ENCODE peak calls at places on chromosomes 1 and 21, in seven cellular contexts. N is CD8-positive, alpha-beta T cell; L is esophagus squamous epithelium; D is tibial nerve; H is ovary; K is fibroblast of lung; C is neuronal stem cell. O is an unnamed sample. For H3K9me3, the result is how much of the 10 kb centered on the place peaks cover.

GRCh38 chr21:45588086-45588825 is 46.0 kb upstream of the SLC19A1 start:
- DNase-seq in N (no peak), L (no peak), D (no peak), H (no peak), K (no peak), C (no peak), O (no peak)

GRCh38 chr1:235326719-235327558 is 1.0 kb downstream of the ARID4B start:
- DNase-seq in N (peak), L (no peak), D (peak), H (peak), K (peak), C (peak), O (peak)

GRCh38 chr1:240232548-240232947 is 140.9 kb downstream of the FMN2 start:
- DNase-seq in N (no peak), L (no peak), D (no peak), H (no peak), K (peak), C (no peak), O (no peak)

GRCh38 chr21:31557421-31557955 is 102.0 kb upstream of the SOD1 start:
- DNase-seq in N (peak), L (no peak), D (no peak), H (peak), K (no peak), C (peak), O (no peak)

GRCh38 chr1:91065337-91065736 is 43.5 kb upstream of the ZNF644 start:
- DNase-seq in N (no peak), L (no peak), D (no peak), H (no peak), K (no peak), C (no peak), O (no peak)

GRCh38 chr21:35849131-35849530 is 211.2 kb downstream of the SETD4 start:
- DNase-seq in N (no peak), L (no peak), D (no peak), H (no peak), K (peak), C (no peak), O (no peak)

GRCh38 chr1:224852901-224853568 is 76.4 kb upstream of the DNAH14 start:
- DNase-seq in N (no peak), L (no peak), D (peak), H (no peak), K (peak), C (peak), O (no peak)

GRCh38 chr21:24023936-24024335 is 1583.3 kb downstream of the MRPL39 start:
- DNase-seq in N (no peak), L (no peak), D (no peak), H (no peak), K (peak), C (no peak), O (no peak)

GRCh38 chr1:167714098-167714850 is 7.5 kb upstream of the MPZL1 start:
- DNase-seq in N (peak), L (no peak), D (peak), H (peak), K (peak), C (peak), O (peak)

GRCh38 chr1:223052931-223053330 is 90.1 kb downstream of the TLR5 start:
- DNase-seq in N (no peak), L (no peak), D (no peak), H (no peak), K (no peak), C (no peak), O (no peak)

DNA sequence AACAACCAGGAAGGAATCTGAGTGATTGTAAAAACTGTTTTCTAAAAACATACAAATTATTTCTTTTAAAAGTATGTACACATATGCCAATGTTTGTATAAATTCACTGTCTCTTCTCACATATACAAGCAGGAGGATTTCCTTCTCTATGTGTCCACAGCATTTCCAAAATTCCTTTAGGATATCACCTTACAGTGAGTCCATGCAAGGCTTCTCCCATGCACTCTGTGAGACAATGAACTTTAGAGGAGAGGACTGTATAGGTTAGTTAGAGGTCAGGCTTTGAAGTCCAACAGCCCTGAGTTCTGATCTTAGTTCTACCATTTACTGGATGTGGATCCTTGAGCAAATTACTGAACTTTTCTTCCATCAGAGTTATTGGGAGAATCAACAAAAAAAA is 34.1 kb upstream of the USH2A start:
- DNase-seq in N (no peak), L (no peak), D (no peak), H (no peak), K (peak), C (no peak), O (no peak)
- H3K27ac ChIP-seq in N (no peak), L (no peak), D (no peak), H (no peak), K (no peak), C (no peak), O (no peak)

DNA sequence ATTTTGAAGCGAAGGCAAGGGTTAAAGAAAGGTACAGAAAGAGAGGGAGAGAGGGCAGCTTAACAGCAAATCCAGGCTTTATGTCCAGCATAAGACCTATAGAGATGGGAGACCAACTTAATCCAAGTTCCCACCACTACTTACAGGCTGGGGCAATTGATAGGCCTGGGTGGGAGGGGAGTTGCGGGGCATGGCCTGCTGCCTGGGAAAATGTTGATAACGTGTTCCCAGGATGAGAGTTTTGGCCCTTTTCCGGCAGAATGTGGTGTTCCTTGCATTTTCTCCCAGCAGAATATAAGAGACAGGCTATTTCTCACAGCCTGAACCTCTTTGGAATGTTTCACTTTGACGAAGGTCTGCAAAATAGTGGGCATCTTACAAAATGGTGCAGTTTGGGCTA is 34.9 kb upstream of the PLA2G5 start:
- DNase-seq in N (no peak), L (no peak), D (no peak), H (peak), K (no peak), C (no peak), O (no peak)
- H3K9me3 ChIP-seq in N (under half), L (under half), D (under half), H (under half), K (under half), C (under half), O (under half)

GRCh38 chr1:226659641-226660040 is 79.4 kb downstream of the ITPKB start:
- DNase-seq in N (no peak), L (no peak), D (no peak), H (no peak), K (no peak), C (no peak), O (no peak)

GRCh38 chr1:226659136-226659535 is 79.9 kb downstream of the ITPKB start:
- DNase-seq in N (no peak), L (no peak), D (no peak), H (no peak), K (no peak), C (no peak), O (no peak)

GRCh38 chr1:226661965-226662364 is 77.1 kb downstream of the ITPKB start:
- DNase-seq in N (no peak), L (no peak), D (no peak), H (no peak), K (no peak), C (no peak), O (no peak)

GRCh38 chr1:226661271-226661670 is 77.8 kb downstream of the ITPKB start:
- DNase-seq in N (no peak), L (no peak), D (no peak), H (no peak), K (no peak), C (no peak), O (no peak)

DNA sequence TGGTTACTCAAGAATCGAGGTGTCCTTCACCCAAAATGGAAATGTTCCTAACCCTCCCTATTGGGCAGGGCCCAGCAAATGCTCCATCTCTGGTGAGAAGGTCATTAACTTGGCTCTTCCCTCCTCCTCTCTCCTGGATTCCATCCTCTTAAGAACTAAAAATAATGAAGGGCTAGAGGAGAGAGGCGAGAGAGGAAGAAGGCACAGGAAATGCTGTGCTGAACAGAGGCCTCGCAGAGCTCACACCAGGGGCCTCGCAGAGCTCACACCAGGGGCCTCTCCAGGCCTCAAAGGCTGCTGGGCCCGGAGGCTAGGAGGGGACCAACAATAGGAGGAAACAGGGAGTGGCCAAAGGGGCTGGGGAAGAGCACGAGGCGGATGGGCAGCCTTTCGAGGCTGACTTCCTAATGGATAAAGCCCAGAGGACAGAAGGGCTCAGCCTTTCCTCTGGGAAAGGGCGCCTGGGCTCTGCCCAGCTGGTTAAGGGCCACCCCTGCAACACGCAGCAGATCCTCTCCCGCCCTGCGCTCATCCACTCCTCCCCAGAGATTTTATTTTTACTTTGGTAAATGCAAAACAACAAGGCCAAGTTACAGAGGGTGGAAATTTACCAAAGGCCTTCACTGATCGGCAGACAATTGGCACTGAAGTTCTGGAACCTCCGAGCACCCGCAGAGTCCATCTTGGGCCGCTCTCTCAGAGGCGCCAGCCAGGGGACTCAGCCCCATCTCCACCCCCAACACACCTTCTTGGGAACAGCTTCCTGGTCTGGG is 78.5 kb downstream of the ITPKB start:
- DNase-seq in N (no peak), L (no peak), D (no peak), H (no peak), K (no peak), C (no peak), O (no peak)
- H3K4me3 ChIP-seq in N (no peak), L (no peak), D (no peak), H (no peak), K (no peak), C (no peak), O (no peak)

DNA sequence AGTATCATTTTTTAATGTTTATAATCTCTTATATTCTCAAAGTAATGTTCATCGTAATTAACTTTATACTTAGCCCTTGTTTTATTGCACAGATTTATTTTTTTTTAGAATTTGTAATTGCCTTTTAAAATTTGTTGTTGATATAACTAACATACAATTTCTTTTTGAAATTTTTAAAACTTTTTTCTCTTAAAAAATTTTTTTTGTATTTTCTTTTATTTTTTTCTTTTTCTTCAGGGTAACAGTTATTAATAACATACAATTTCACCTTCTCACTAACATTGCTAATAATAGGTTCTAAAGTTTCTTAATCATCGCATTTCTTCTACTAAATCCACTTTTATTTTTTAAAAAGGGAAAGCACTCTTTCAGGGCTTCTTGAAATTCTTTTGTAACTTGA is 11.3 kb upstream of the VAMP4 start:
- DNase-seq in N (no peak), L (no peak), D (no peak), H (no peak), K (no peak), C (no peak), O (no peak)
- H3K27ac ChIP-seq in N (no peak), L (no peak), D (no peak), H (no peak), K (no peak), C (no peak), O (no peak)

GRCh38 chr1:5416518-5416917 is 575.7 kb downstream of the NPHP4 start:
- DNase-seq in N (no peak), L (no peak), D (no peak), H (no peak), K (no peak), C (no peak), O (no peak)
- H3K9me3 ChIP-seq in N (under half), L (under half), D (under half), H (under half), K (under half), C (under half), O (under half)

GRCh38 chr1:156336242-156336641 is 1.9 kb downstream of the CCT3 start:
- DNase-seq in N (no peak), L (no peak), D (no peak), H (no peak), K (peak), C (no peak), O (no peak)
- H3K4me3 ChIP-seq in N (no peak), L (no peak), D (no peak), H (no peak), K (peak), C (no peak), O (no peak)

O was measured in breast epithelium.